ENCODE peak calls at places on chromosomes 3 and 15, in nine cellular contexts. I is SK-N-SH; W is left ventricle myocardium inferior; O is pancreas; E is effector memory CD4-positive, alpha-beta T cell; V is CD8-positive, alpha-beta T cell; Z is fibroblast of lung; F is sigmoid colon; X is CD4-positive, alpha-beta T cell. G is an unnamed sample.

GRCh38 chr3:10394491-10395025 is 73.6 kb upstream of the SEC13 start:
- DNase-seq in I (no peak), W (no peak), O (peak; percentile 21), E (no peak), V (no peak), Z (no peak), F (no peak), X (no peak), G (no peak)

GRCh38 chr3:149581248-149581647 is 76.6 kb downstream of the WWTR1 start:
- DNase-seq in I (no peak), W (no peak), O (no peak), E (no peak), V (no peak), Z (no peak), F (no peak), X (no peak), G (no peak)

GRCh38 chr3:149179225-149179624 is 42.4 kb downstream of the CP start:
- DNase-seq in I (no peak), W (no peak), O (no peak), E (no peak), V (no peak), Z (peak; percentile 48), F (no peak), X (no peak), G (no peak)

GRCh38 chr15:100763764-100764750 is 115.6 kb upstream of the ALDH1A3 start:
- DNase-seq in I (peak; percentile 8), W (no peak), O (no peak), E (no peak), V (no peak), Z (no peak), F (no peak), X (no peak), G (no peak)

GRCh38 chr3:22117751-22118346 is 366.8 kb upstream of the ZNF385D start:
- DNase-seq in I (peak; percentile 6), W (no peak), O (no peak), E (no peak), V (no peak), Z (peak; percentile 82), F (no peak), X (no peak), G (no peak)

GRCh38 chr15:78565951-78566774 is 843 bp downstream of the CHRNA5 start:
- DNase-seq in I (peak; percentile 58), W (no peak), O (no peak), E (no peak), V (no peak), Z (peak; percentile 15), F (no peak), X (no peak), G (no peak)

GRCh38 chr3:115363071-115363470 is 216.0 kb upstream of the ZBTB20 start:
- DNase-seq in I (no peak), W (no peak), O (no peak), E (no peak), V (no peak), Z (peak; percentile 8), F (no peak), X (no peak), G (no peak)

GRCh38 chr3:43998841-43999805 is 242.6 kb upstream of the TOPAZ1 start:
- DNase-seq in I (peak; percentile 99), W (no peak), O (peak; percentile 68), E (no peak), V (no peak), Z (peak; percentile 69), F (no peak), X (no peak), G (no peak)

GRCh38 chr15:40932625-40933519 is 3.7 kb downstream of the DLL4 start:
- DNase-seq in I (no peak), W (no peak), O (no peak), E (no peak), V (no peak), Z (no peak), F (no peak), X (no peak), G (no peak)

GRCh38 chr3:50503504-50503903 is at the start of gene CACNA2D2:
- DNase-seq in I (peak; percentile 96), W (peak; percentile 69), O (peak; percentile 82), E (peak; percentile 55), V (peak; percentile 61), Z (no peak), F (peak; percentile 84), X (peak; percentile 49), G (peak; percentile 52)

GRCh38 chr3:118882353-118882947 is 152.2 kb downstream of the IGSF11 start:
- DNase-seq in I (peak; percentile 39), W (peak; percentile 25), O (peak; percentile 68), E (peak; percentile 43), V (peak; percentile 58), Z (peak; percentile 69), F (peak; percentile 78), X (peak; percentile 61), G (peak; percentile 21)

GRCh38 chr15:42108189-42108588 is 13.8 kb upstream of the PLA2G4D start:
- DNase-seq in I (no peak), W (no peak), O (no peak), E (no peak), V (no peak), Z (no peak), F (no peak), X (no peak), G (no peak)

GRCh38 chr3:128152419-128153155 is 694 bp upstream of the EEFSEC start:
- DNase-seq in I (peak; percentile 80), W (no peak), O (no peak), E (no peak), V (no peak), Z (peak; percentile 77), F (no peak), X (no peak), G (no peak)

GRCh38 chr15:55513125-55513524 is 5.1 kb upstream of the DNAAF4 start:
- DNase-seq in I (no peak), W (no peak), O (no peak), E (no peak), V (no peak), Z (no peak), F (no peak), X (no peak), G (no peak)

GRCh38 chr3:172752651-172753050 is 2.1 kb downstream of the ECT2 start:
- DNase-seq in I (no peak), W (no peak), O (no peak), E (no peak), V (no peak), Z (no peak), F (no peak), X (no peak), G (no peak)
- H3K9me3 ChIP-seq in I (no peaks in the 10 kb centered on the region), W (no peaks in the 10 kb centered on the region), O (no peaks in the 10 kb centered on the region), E (no peaks in the 10 kb centered on the region), V (no peaks in the 10 kb centered on the region), Z (no peaks in the 10 kb centered on the region), F (no peaks in the 10 kb centered on the region), X (no peaks in the 10 kb centered on the region), G (no peaks in the 10 kb centered on the region)

DNA sequence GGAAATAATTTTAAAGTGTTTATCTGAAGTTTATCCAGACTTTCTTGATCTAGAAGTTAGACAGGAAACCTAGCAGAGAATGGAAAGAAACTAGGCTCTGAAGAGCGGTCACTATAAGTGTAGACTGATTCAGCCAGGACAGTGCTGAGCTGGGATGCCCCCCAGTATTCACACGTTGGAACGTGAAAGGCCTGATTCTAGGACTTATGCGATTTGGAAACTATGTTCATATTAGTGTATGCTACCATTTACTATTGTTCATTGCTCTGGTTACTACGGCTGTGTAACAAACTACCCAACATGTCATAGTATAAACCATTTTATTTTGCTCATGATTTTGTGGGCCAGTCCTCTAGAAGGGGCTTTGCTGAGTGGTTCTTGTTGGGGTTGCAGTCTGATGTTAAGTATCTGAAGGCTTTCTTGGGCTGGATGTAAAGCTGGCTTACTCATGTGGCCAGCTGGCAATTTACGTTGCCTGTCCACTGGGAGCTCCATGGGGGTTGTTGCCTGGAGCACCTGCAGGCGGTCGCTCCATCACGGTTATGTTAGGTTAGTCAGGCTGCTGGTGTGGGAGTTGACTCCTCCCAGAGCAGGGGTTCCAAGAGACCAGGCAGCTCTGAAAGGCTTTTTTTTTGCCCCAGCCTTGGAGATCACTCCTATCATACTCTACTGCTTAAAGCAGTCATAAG is 97.9 kb downstream of the NR1D2 start:
- DNase-seq in I (no peak), W (no peak), O (no peak), E (no peak), V (no peak), Z (no peak), F (no peak), X (no peak), G (no peak)
- H3K9me3 ChIP-seq in I (no peaks in the 10 kb centered on the region), W (no peaks in the 10 kb centered on the region), O (no peaks in the 10 kb centered on the region), E (no peaks in the 10 kb centered on the region), V (no peaks in the 10 kb centered on the region), Z (no peaks in the 10 kb centered on the region), F (no peaks in the 10 kb centered on the region), X (no peaks in the 10 kb centered on the region), G (no peaks in the 10 kb centered on the region)

GRCh38 chr3:124115279-124115678 is 123.4 kb upstream of the ROPN1 start:
- DNase-seq in I (no peak), W (no peak), O (no peak), E (no peak), V (no peak), Z (no peak), F (no peak), X (no peak), G (no peak)
- H3K9me3 ChIP-seq in I (no peaks in the 10 kb centered on the region), W (no peaks in the 10 kb centered on the region), O (no peaks in the 10 kb centered on the region), E (no peaks in the 10 kb centered on the region), V (no peaks in the 10 kb centered on the region), Z (no peaks in the 10 kb centered on the region), F (no peaks in the 10 kb centered on the region), X (no peaks in the 10 kb centered on the region), G (no peaks in the 10 kb centered on the region)

GRCh38 chr3:12756635-12757034 is 2.4 kb downstream of the TMEM40 start:
- DNase-seq in I (no peak), W (no peak), O (no peak), E (no peak), V (no peak), Z (no peak), F (no peak), X (no peak), G (no peak)

GRCh38 chr3:12756185-12756584 is 2.9 kb downstream of the TMEM40 start:
- DNase-seq in I (no peak), W (no peak), O (no peak), E (no peak), V (no peak), Z (no peak), F (no peak), X (no peak), G (no peak)

GRCh38 chr3:12759097-12759679 is at the start of gene TMEM40:
- DNase-seq in I (no peak), W (no peak), O (no peak), E (no peak), V (no peak), Z (no peak), F (no peak), X (no peak), G (no peak)

GRCh38 chr3:12759693-12760565 is 870 bp upstream of the TMEM40 start:
- DNase-seq in I (no peak), W (no peak), O (no peak), E (no peak), V (no peak), Z (no peak), F (no peak), X (no peak), G (no peak)

GRCh38 chr3:12758025-12758830 is 831 bp downstream of the TMEM40 start:
- DNase-seq in I (no peak), W (peak; percentile 34), O (no peak), E (no peak), V (no peak), Z (peak; percentile 83), F (peak; percentile 83), X (no peak), G (no peak)
- H3K9me3 ChIP-seq in I (no peaks in the 10 kb centered on the region), W (no peaks in the 10 kb centered on the region), O (no peaks in the 10 kb centered on the region), E (no peaks in the 10 kb centered on the region), V (no peaks in the 10 kb centered on the region), Z (no peaks in the 10 kb centered on the region), F (no peaks in the 10 kb centered on the region), X (no peaks in the 10 kb centered on the region), G (no peaks in the 10 kb centered on the region)

GRCh38 chr3:180229113-180229512 is 192.4 kb upstream of the PEX5L start:
- DNase-seq in I (no peak), W (no peak), O (no peak), E (no peak), V (no peak), Z (peak; percentile 4), F (no peak), X (no peak), G (no peak)
- H3K9me3 ChIP-seq in I (peaks cover 5% of the 10 kb centered on the region), W (peaks cover 67% of the 10 kb centered on the region), O (no peaks in the 10 kb centered on the region), E (no peaks in the 10 kb centered on the region), V (no peaks in the 10 kb centered on the region), Z (no peaks in the 10 kb centered on the region), F (no peaks in the 10 kb centered on the region), X (peaks cover 11% of the 10 kb centered on the region), G (no peaks in the 10 kb centered on the region)

G was measured in T-helper 17 cell.